ENCODE peak calls at places on chromosomes 2 and 18, in five cellular contexts. S is stimulated activated CD8-positive, alpha-beta memory T cell treated with anti-CD3 and anti-CD28 coated beads, Interleukin-4, amount 100 ng/mL, for 4 hours; J is IMR-90; L is EH; H is C1 segment of cervical spinal cord. Z is an unnamed sample.
A peak's percentile ranks its signal among the peaks of the same experiment; 100 is the strongest.

GRCh38 chr2:96800762-96801463 is 15.2 kb upstream of the CNNM3 start:
- DNase-seq in S (peak; percentile 23), J (peak; percentile 41), L (peak; percentile 55), H (no peak), Z (peak; percentile 65)

GRCh38 chr2:139000087-139000486 is 219.9 kb upstream of the NXPH2 start:
- DNase-seq in S (no peak), J (no peak), L (no peak), H (no peak), Z (no peak)

GRCh38 chr2:175309799-175310198 is 128.3 kb upstream of the ATP5MC3 start:
- DNase-seq in S (no peak), J (peak; percentile 10), L (peak; percentile 41), H (no peak), Z (no peak)

GRCh38 chr2:216017365-216017764 is 4.0 kb upstream of the MREG start:
- DNase-seq in S (no peak), J (peak; percentile 33), L (peak; percentile 52), H (no peak), Z (peak; percentile 71)

GRCh38 chr2:120860579-120860922 is 124.9 kb downstream of the GLI2 start:
- DNase-seq in S (no peak), J (no peak), L (no peak), H (no peak), Z (no peak)

GRCh38 chr2:181977661-181978350 is 7.8 kb upstream of the PPP1R1C start:
- DNase-seq in S (no peak), J (peak; percentile 76), L (peak; percentile 82), H (no peak), Z (no peak)

GRCh38 chr2:30510409-30510808 is 63.4 kb downstream of the LCLAT1 start:
- DNase-seq in S (no peak), J (no peak), L (no peak), H (no peak), Z (no peak)

GRCh38 chr2:121205321-121205942 is 79.6 kb downstream of the TFCP2L1 start:
- DNase-seq in S (no peak), J (no peak), L (peak; percentile 23), H (no peak), Z (no peak)

GRCh38 chr2:72182547-72183460 is 35.1 kb upstream of the CYP26B1 start:
- DNase-seq in S (no peak), J (no peak), L (no peak), H (no peak), Z (no peak)

GRCh38 chr2:8799004-8799403 is 38.4 kb downstream of the KIDINS220 start:
- DNase-seq in S (no peak), J (no peak), L (no peak), H (no peak), Z (no peak)

GRCh38 chr18:5284808-5285207 is 10.7 kb downstream of the ZBTB14 start:
- DNase-seq in S (no peak), J (peak; percentile 18), L (no peak), H (no peak), Z (no peak)

GRCh38 chr2:38788306-38788705 is 10.3 kb downstream of the GEMIN6 start:
- DNase-seq in S (no peak), J (no peak), L (no peak), H (no peak), Z (no peak)

Z was measured in stimulated activated effector memory CD8-positive, alpha-beta T cell treated with anti-CD3 and anti-CD28 coated beads, Interleukin-12 subunit alpha, Interleukin-12 subunit beta, amount 100 ng/mL, for 72 hours.